ENCODE peak calls at places on chromosomes 12 and 14, in five cellular contexts. N, A, Q, E and Y are unnamed samples.

GRCh38 chr12:48995061-48995879 is 3.9 kb downstream of the DDN start:
- DNase-seq in N (peak; percentile 87), A (peak; percentile 61), Q (peak; percentile 92), E (peak; percentile 92), Y (peak; percentile 69)

GRCh38 chr12:67648306-67649164 is at the start of gene DYRK2:
- DNase-seq in N (peak; percentile 75), A (peak; percentile 74), Q (peak; percentile 86), E (peak; percentile 92), Y (peak; percentile 85)

GRCh38 chr12:88242161-88242925 is 100.2 kb downstream of the TMTC3 start:
- DNase-seq in N (peak; percentile 98), A (peak; percentile 40), Q (no peak), E (no peak), Y (no peak)

GRCh38 chr12:45284096-45284901 is 68.4 kb downstream of the ANO6 start:
- DNase-seq in N (peak; percentile 81), A (no peak), Q (no peak), E (no peak), Y (no peak)

GRCh38 chr14:63752449-63753169 is 24.7 kb upstream of the SGPP1 start:
- DNase-seq in N (peak; percentile 96), A (no peak), Q (no peak), E (no peak), Y (no peak)

GRCh38 chr12:49014547-49014946 is 4.0 kb downstream of the PRKAG1 start:
- DNase-seq in N (peak; percentile 43), A (no peak), Q (no peak), E (no peak), Y (no peak)

GRCh38 chr12:124940393-124941169 is 26.1 kb upstream of the UBC start:
- DNase-seq in N (peak; percentile 97), A (peak; percentile 94), Q (peak; percentile 90), E (peak; percentile 93), Y (peak; percentile 89)

GRCh38 chr12:19382111-19382526 is 57.2 kb upstream of the AEBP2 start:
- DNase-seq in N (peak; percentile 66), A (no peak), Q (no peak), E (no peak), Y (no peak)

GRCh38 chr12:93591137-93591868 is 18.8 kb downstream of the SOCS2 start:
- DNase-seq in N (peak; percentile 68), A (peak; percentile 86), Q (peak; percentile 56), E (peak; percentile 88), Y (peak; percentile 53)

GRCh38 chr14:45204241-45204640 is 48.8 kb downstream of the MIS18BP1 start:
- DNase-seq in N (no peak), A (no peak), Q (no peak), E (no peak), Y (no peak)

DNA sequence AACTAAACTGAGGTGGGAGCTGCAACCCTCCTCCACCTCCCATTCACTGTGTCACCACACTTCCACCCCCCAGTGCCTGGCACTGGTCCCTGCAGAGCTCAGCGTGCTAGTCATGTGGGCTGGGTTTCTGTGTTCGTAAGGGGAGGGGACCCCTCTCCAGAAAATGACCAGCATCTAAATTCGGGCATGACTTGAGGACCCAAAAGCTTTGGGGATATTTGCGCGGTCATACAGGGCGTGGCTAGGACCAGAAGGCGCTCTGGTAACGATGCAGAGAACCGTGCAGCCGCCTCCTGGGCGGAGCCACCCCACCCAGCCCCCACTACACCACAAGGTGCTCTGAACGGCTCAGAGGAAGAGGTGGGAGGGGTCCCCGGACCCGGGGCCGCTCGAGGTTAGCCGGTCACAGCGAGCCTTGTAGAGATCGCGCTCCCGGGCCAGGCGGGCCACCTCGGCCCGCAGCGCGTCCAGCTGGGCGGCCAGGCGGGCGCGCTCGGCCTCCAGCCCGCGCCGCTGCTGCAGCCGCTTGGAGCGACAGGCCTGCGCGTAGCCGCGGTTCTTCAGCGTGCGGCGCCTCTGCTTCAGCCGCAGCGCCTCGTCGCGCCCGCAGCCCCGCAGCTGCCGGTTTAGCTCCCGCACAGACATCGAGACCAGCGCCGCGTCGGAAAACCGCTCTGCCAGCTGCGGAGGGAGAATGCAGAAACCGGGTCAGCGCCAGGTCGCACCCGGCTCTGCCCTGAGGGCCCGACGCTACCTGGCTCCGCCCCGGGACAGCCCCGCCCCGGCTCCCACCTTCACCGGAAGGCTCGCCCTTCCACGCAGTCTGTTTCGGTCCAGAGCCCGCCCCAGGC is 9.8 kb downstream of the CPNE6 start:
- DNase-seq in N (peak; percentile 59), A (peak; percentile 28), Q (peak; percentile 92), E (peak; percentile 81), Y (no peak)
- H3K27ac ChIP-seq in N (no peak overlapping the region), A (peak overlapping the region; percentile 0), Q (peak overlapping the region; percentile 76), E (no peak overlapping the region), Y (no peak overlapping the region)

DNA sequence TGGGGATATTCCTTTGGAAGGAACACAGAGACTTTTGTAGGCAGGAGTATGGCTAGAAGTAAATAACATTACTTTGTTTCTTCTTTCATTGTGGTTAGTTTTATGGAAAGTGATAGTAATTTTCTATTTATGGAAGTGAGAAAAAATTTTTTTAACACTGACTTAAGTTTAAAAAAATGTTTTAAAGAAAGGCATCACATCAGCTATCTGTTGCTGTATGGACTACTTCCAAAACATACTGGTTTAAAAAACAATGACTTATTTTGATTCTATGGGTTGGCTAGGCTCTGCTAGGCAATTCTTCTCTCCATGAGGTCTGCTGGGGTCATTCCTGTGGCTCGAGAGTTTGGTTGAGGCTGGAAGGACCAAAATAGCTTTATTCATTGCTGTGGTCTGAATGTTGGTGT is 31.7 kb upstream of the SLC38A2 start:
- DNase-seq in N (no peak), A (no peak), Q (no peak), E (no peak), Y (no peak)
- H3K27ac ChIP-seq in N (no peak overlapping the region), A (peak overlapping the region; percentile 97), Q (no peak overlapping the region), E (peak overlapping the region; percentile 12), Y (peak overlapping the region; percentile 54)

GRCh38 chr12:110745632-110746284 is 3.1 kb upstream of the PPP1CC start:
- DNase-seq in N (no peak), A (no peak), Q (no peak), E (peak; percentile 36), Y (no peak)
- H3K27ac ChIP-seq in N (no peak overlapping the region), A (peak overlapping the region; percentile 43), Q (no peak overlapping the region), E (no peak overlapping the region), Y (no peak overlapping the region)

GRCh38 chr14:24426150-24426911 is 3.1 kb downstream of the CBLN3 start:
- DNase-seq in N (peak; percentile 37), A (no peak), Q (no peak), E (no peak), Y (no peak)

GRCh38 chr14:24426912-24427536 is 2.4 kb downstream of the CBLN3 start:
- DNase-seq in N (no peak), A (peak; percentile 12), Q (peak; percentile 63), E (no peak), Y (peak; percentile 28)

GRCh38 chr14:24422694-24423531 is 6.6 kb downstream of the CBLN3 start:
- DNase-seq in N (no peak), A (no peak), Q (no peak), E (no peak), Y (no peak)

GRCh38 chr14:24427537-24428508 is 1.6 kb downstream of the CBLN3 start:
- DNase-seq in N (no peak), A (peak; percentile 21), Q (peak; percentile 67), E (no peak), Y (peak; percentile 43)

GRCh38 chr14:24425704-24426103 is 3.8 kb downstream of the CBLN3 start:
- DNase-seq in N (peak; percentile 67), A (peak; percentile 22), Q (no peak), E (no peak), Y (peak; percentile 15)
- H3K27ac ChIP-seq in N (no peak overlapping the region), A (peak overlapping the region; percentile 17), Q (no peak overlapping the region), E (no peak overlapping the region), Y (no peak overlapping the region)